ENCODE peak calls at places on chromosomes 12 and 14, in four cellular contexts. V, Q, L and N are unnamed samples.

GRCh38 chr12:27802511-27802910 is 22.5 kb upstream of the MANSC4 start:
- DNase-seq in V (no peak), Q (no peak), L (no peak), N (no peak)

GRCh38 chr12:115468087-115468510 is 784.1 kb upstream of the TBX3 start:
- DNase-seq in L (no peak), Q (no peak), V (no peak), N (no peak)

GRCh38 chr14:59159169-59159568 is 29.3 kb upstream of the DAAM1 start:
- DNase-seq in V (no peak), Q (no peak), L (no peak), N (no peak)

GRCh38 chr12:102031852-102032251 is 29.9 kb downstream of the WASHC3 start:
- DNase-seq in V (no peak), Q (no peak), L (no peak), N (no peak)

GRCh38 chr14:85978851-85979250 is 448.9 kb downstream of the FLRT2 start:
- DNase-seq in Q (no peak), V (no peak), L (no peak), N (no peak)

GRCh38 chr12:109682708-109683060 is 30.9 kb upstream of the FAM222A start:
- DNase-seq in Q (no peak), L (no peak), V (no peak), N (no peak)

GRCh38 chr14:103058209-103059055 is 1.1 kb upstream of the CDC42BPB start:
- DNase-seq in Q (no peak), L (no peak), V (no peak), N (no peak)

GRCh38 chr12:23771230-23771949 is 178.1 kb downstream of the SOX5 start:
- DNase-seq in L (no peak), Q (no peak), V (no peak), N (no peak)

GRCh38 chr12:108666326-108666995 is 32.8 kb upstream of the SELPLG start:
- DNase-seq in L (no peak), V (no peak), Q (no peak), N (no peak)

GRCh38 chr12:61251076-61251475 is 1009.1 kb upstream of the USP15 start:
- DNase-seq in L (no peak), Q (no peak), V (no peak), N (no peak)

GRCh38 chr12:30823140-30823669 is 68.5 kb upstream of the CAPRIN2 start:
- DNase-seq in Q (no peak), L (no peak), V (peak), N (no peak)

GRCh38 chr12:82651489-82651888 is 35.2 kb upstream of the TMTC2 start:
- DNase-seq in Q (no peak), V (no peak), L (no peak), N (no peak)

GRCh38 chr14:33282181-33282580 is 343.5 kb downstream of the NPAS3 start:
- DNase-seq in Q (no peak), V (no peak), L (no peak), N (no peak)

GRCh38 chr12:104138747-104139186 is 757 bp upstream of the NFYB start:
- DNase-seq in Q (no peak), L (no peak), V (no peak), N (no peak)

GRCh38 chr12:96427269-96427729 is 27.1 kb upstream of the CDK17 start:
- DNase-seq in L (no peak), V (no peak), Q (no peak), N (no peak)

GRCh38 chr12:49565956-49566265 is 2.0 kb downstream of the MCRS1 start:
- DNase-seq in L (no peak), Q (no peak), V (no peak), N (no peak)

DNA sequence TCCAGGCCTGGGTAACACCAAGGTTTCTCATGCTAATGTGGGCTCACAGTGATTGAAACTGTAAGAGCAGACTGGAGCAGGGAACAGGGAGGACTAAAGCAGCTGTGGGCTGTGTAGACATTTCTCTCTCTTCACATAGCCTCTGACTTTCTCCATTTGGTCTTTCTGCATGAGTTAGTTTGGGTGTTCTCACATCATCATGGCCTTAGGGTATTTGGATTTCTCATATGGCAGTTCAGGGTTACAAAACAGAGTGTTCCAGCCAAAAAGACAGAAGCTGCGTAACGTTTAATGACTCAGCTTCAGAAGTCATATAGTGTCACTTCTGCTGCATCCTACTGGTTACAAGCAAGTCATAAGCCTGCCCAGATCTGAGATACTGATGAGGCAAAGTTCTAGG is 52.0 kb upstream of the OSBPL8 start:
- DNase-seq in L (no peak), Q (no peak), V (peak), N (no peak)
- TF ChIP-seq SPI1 in L (no peak), Q (no peak), V (no peak), N (no peak)

DNA sequence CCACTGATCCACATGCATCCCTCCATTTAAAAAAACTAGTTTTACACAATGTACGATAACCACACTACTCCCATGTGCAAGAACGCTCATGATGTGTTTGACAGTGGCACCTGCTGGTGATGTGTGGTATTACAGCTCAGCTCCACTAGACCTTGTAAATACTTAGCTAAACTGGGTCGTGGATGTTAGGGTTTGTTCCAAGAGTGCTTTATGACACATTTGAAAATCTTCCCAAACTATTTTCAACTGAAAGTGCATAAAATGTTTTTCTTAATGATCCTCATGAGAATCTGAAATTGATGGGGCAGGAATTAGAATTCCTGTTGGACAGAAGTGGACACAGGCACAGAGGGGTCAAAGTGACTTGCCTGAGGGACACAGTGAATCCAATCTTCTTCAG is 99.2 kb downstream of the SCARB1 start:
- DNase-seq in Q (peak), L (no peak), V (peak), N (no peak)
- TF ChIP-seq SPI1 in Q (no peak), L (no peak), V (no peak), N (no peak)

GRCh38 chr12:52254180-52254964 is 20.1 kb upstream of the KRT86 start:
- DNase-seq in L (no peak), V (no peak), Q (no peak), N (no peak)
- TF ChIP-seq SPI1 in L (no peak), V (no peak), Q (no peak), N (no peak)

GRCh38 chr14:100047600-100047999 is 17.6 kb upstream of the EVL start:
- DNase-seq in V (no peak), L (no peak), Q (no peak), N (no peak)

GRCh38 chr14:100042328-100042727 is 22.9 kb upstream of the EVL start:
- DNase-seq in Q (no peak), L (no peak), V (peak), N (no peak)

GRCh38 chr14:100049220-100049619 is 16.0 kb upstream of the EVL start:
- DNase-seq in L (no peak), V (no peak), Q (no peak), N (no peak)

GRCh38 chr14:100048786-100049185 is 16.4 kb upstream of the EVL start:
- DNase-seq in V (no peak), Q (no peak), L (no peak), N (no peak)

DNA sequence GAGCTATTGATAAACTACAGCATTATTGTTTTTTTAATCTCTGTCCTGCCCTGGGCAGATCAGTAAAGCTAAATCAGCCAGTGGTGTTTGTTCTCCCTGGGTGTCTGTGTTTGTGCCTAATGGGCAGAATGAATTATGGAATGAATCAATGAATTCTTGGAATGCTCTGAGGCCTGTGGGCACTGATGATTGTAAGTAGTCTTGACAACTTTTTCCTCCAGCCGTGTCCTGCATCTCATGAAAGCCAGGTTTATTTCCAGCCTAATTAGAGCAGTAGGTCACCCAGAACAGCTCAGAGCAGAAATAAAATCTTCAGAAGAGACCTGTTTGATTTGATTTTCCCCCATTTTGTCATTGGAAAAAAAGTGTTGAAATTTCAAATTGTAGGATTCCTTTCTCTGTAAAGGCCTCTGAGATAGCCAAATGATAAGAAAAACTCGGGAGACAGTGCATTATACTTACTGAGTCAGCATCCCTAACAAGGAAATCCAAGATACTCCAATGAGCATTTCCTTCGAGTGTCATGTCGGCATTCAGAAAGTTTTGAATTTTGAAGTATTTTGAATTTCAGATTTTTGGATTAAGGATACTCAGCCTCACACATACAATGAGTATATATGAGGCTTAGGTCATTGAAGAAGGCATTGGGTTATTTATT is 19.4 kb upstream of the EVL start:
- DNase-seq in V (no peak), L (no peak), Q (no peak), N (no peak)
- TF ChIP-seq SPI1 in V (no peak), L (no peak), Q (no peak), N (no peak)

DNA sequence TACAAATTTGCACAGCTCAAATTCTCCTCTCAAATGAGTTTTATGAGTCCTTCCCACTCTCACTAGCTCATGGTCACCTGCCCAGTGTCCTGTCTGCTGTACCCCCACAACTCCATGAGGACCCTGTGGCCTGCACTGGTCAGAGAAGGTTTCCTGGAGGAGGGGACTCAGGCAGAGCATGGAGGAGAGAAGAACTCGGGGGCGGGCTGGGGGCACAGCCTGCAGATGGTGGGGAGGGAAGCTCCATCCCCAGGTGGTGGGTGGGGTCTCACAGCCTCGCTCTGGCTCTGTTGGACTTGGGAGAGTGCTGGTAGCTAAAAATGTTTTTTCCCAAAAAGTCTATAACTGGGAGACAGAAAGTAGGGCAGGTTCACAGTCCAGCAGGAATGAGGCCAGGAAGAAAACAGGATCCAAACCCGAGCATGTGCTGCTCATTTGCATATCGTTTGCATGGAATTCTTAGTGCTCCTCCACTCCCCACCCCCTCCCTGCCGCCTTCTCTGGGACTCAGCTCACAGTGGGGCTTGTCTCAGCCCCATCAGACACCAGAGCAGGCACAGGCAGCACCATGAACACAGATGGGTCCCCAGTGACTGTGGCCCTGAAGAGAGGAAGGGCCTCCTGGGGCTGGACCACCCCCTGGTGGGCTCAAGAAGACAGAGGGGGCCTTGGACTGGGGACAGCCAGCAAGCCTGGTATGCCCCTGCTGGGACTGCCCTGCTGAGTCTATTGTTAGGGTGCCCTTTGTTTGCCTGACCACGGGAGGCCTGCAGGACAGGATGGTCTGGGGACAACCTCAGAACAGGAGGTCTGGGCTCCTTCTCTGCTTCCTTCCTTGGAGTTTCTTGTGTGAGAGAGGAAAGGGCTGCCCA is 67.1 kb upstream of the SFSWAP start:
- DNase-seq in L (no peak), Q (no peak), V (no peak), N (no peak)
- TF ChIP-seq SPI1 in L (no peak), Q (no peak), V (no peak), N (no peak)

DNA sequence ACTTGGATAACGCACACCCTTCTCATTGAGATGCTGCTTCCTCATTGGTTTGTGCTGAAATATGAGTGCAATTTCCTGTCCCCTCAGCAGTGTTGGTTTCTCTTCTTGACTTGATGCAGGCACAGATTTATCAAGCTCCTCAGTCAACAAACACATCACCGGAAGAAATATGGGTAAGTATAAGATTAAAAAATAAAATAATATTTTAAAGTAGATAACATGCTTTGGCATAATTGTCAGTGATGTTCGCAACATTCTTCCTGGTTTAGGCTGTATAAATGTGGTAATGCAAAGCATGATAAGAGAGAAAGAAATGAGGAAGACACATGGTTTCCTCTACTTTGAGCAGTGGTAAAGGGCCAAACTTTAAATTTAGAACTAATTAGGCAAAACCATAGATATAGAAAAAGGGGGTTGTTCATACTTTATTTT is at the start of gene GPR65:
- DNase-seq in V (peak), Q (no peak), L (peak), N (no peak)
- TF ChIP-seq SPI1 in V (peak), Q (no peak), L (no peak), N (peak)

GRCh38 chr12:20548592-20548991 is 146.5 kb upstream of the SLCO1C1 start:
- DNase-seq in V (no peak), Q (no peak), L (no peak), N (no peak)

GRCh38 chr12:20549115-20549719 is 145.9 kb upstream of the SLCO1C1 start:
- DNase-seq in V (peak), Q (no peak), L (no peak), N (no peak)

GRCh38 chr12:20546267-20546666 is 148.9 kb upstream of the SLCO1C1 start:
- DNase-seq in L (no peak), Q (no peak), V (no peak), N (no peak)

DNA sequence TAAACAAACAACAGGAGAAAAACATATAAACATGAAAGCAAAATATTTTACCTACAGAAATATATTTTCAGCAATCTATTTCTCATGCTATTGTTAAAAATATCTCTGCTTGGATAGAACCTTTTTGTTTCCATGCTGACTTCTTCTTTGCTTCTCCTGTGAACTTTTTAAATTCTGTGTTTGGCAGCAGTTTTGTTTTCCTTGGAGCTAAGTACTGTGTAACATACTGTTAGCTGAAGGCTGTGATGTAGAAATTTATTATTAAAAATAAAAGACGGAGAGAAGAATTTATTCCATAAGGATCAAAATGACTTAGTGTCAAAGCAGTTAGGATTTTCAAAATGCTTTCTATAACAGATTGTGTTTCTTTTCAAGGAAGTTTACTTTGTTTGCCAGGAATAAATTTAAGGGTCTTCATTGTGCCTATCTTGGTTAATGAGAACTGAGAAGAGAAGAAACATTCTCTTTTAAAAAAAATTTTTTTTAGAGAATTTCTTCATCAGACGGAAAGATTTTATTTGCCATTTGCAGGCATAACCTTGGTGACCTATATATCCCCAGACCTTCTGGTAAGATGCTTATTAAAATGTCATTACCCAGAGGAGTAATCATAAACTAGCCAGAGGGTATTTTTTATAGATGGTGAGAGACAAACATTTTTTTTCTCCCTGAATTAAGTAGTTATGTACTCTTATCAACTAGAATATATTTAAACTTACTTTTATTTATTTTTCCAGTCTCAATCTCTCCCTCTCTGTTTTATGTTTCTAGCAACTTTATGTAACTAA is 147.2 kb upstream of the SLCO1C1 start:
- DNase-seq in Q (no peak), L (no peak), V (no peak), N (no peak)
- TF ChIP-seq SPI1 in Q (no peak), L (no peak), V (no peak), N (no peak)

DNA sequence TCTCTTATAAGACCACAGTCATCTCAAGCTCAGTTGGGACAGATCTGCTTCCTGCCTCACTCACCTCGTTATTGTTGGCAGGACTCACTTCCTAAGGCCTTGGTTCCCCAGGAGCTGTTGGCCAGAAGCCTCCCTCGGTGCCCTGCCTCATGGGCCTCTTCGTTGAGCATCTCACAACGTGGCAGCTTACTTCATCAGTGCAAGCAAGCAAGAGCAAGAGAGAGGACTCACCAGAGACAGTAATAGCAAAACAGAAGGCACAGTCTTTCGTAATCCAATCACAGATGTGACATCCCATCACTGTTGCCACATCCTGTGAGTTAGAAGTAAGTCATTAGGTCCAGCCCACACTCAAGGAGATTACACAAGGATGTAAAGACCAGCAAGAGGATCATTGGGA is 5.1 kb upstream of the NUMB start:
- DNase-seq in Q (no peak), V (peak), L (no peak), N (no peak)
- TF ChIP-seq SPI1 in Q (no peak), V (no peak), L (no peak), N (no peak)